ENCODE peak calls at places on chromosomes 2 and 18, in five cellular contexts. C, K, J, D and I are unnamed samples.

GRCh38 chr18:43277164-43277600 is at the start of gene SYT4:
- DNase-seq in J (peak; percentile 15), K (no peak), C (peak; percentile 79), D (no peak), I (peak; percentile 59)

GRCh38 chr2:233974530-233975071 is 57.4 kb downstream of the TRPM8 start:
- DNase-seq in D (no peak), J (peak; percentile 90), K (peak; percentile 62), C (no peak), I (peak; percentile 90)

GRCh38 chr2:85132392-85132791 is 800 bp upstream of the TCF7L1 start:
- DNase-seq in D (no peak), C (no peak), J (no peak), K (no peak), I (no peak)

GRCh38 chr2:40556298-40556697 is 104.4 kb upstream of the SLC8A1 start:
- DNase-seq in J (no peak), C (no peak), K (no peak), D (no peak), I (no peak)

GRCh38 chr2:137357641-137358040 is 592.3 kb downstream of the THSD7B start:
- DNase-seq in J (no peak), K (no peak), C (no peak), D (no peak), I (no peak)

GRCh38 chr2:238905721-238906120 is 57.8 kb downstream of the TWIST2 start:
- DNase-seq in C (no peak), K (no peak), J (no peak), D (no peak), I (no peak)

GRCh38 chr2:28134262-28134812 is 243.8 kb downstream of the BABAM2 start:
- DNase-seq in K (no peak), D (peak; percentile 2), C (no peak), J (no peak), I (peak; percentile 89)

GRCh38 chr18:69000366-69000765 is 202.5 kb downstream of the CCDC102B start:
- DNase-seq in D (no peak), K (no peak), C (no peak), J (no peak), I (no peak)

GRCh38 chr2:69645926-69646325 is 2.4 kb upstream of the AAK1 start:
- DNase-seq in D (no peak), K (no peak), J (no peak), C (no peak), I (no peak)

GRCh38 chr2:152097291-152098032 is 1.4 kb downstream of the CACNB4 start:
- DNase-seq in J (no peak), C (peak; percentile 12), D (no peak), K (no peak), I (no peak)

GRCh38 chr2:96241901-96242611 is 23.7 kb downstream of the TMEM127 start:
- DNase-seq in C (no peak), J (peak; percentile 51), D (no peak), K (peak; percentile 69), I (no peak)

GRCh38 chr18:49839012-49839411 is 25.7 kb upstream of the ACAA2 start:
- DNase-seq in K (no peak), J (no peak), C (no peak), D (no peak), I (no peak)

GRCh38 chr2:84823788-84824187 is 57.1 kb downstream of the TRABD2A start:
- DNase-seq in K (peak; percentile 23), J (no peak), D (no peak), C (no peak), I (no peak)

GRCh38 chr2:100791294-100791935 is 28.5 kb upstream of the NPAS2 start:
- DNase-seq in K (no peak), C (no peak), J (no peak), D (no peak), I (peak; percentile 59)

GRCh38 chr2:105697781-105698449 is 46.8 kb upstream of the NCK2 start:
- DNase-seq in C (no peak), D (no peak), K (no peak), J (no peak), I (no peak)

GRCh38 chr2:71156531-71156930 is 26.1 kb downstream of the MPHOSPH10 start:
- DNase-seq in C (no peak), K (no peak), J (no peak), D (no peak), I (no peak)